ENCODE peak calls at places on chromosomes 7 and 10, in six cellular contexts. C is Karpas-422, K is neuronal stem cell, V is GM23338, H is fibroblast of lung, U is mammary epithelial cell. Z is an unnamed sample. For H3K36me3, the result is how much of the 10 kb centered on the place peaks cover.

GRCh38 chr10:45460235-45460878 is 86.3 kb downstream of the ALOX5 start:
- DNase-seq in C (no peak), K (no peak), V (no peak), H (no peak), U (no peak), Z (peak)

GRCh38 chr10:132135398-132135872 is 51.3 kb upstream of the DPYSL4 start:
- DNase-seq in C (no peak), K (no peak), V (peak), H (no peak), U (no peak), Z (no peak)

GRCh38 chr10:13950543-13950939 is 363.8 kb downstream of the PRPF18 start:
- DNase-seq in C (no peak), K (no peak), V (no peak), H (no peak), U (no peak), Z (no peak)

GRCh38 chr10:101006593-101007098 is 7.0 kb downstream of the LZTS2 start:
- DNase-seq in C (no peak), K (no peak), V (no peak), H (no peak), U (no peak), Z (no peak)

GRCh38 chr7:105654994-105655900 is 74.0 kb upstream of the EFCAB10 start:
- DNase-seq in C (peak), K (no peak), V (peak), H (peak), U (peak), Z (no peak)

GRCh38 chr10:114541081-114541833 is 116.8 kb downstream of the ABLIM1 start:
- DNase-seq in C (no peak), K (no peak), V (no peak), H (peak), U (peak), Z (peak)

GRCh38 chr10:91194497-91195179 is 25.8 kb upstream of the PCGF5 start:
- DNase-seq in C (no peak), K (no peak), V (no peak), H (peak), U (no peak), Z (no peak)

GRCh38 chr7:83248000-83248399 is 85.3 kb upstream of the PCLO start:
- DNase-seq in C (no peak), K (no peak), V (peak), H (peak), U (no peak), Z (no peak)

GRCh38 chr7:72405389-72405788 is 6.7 kb downstream of the CALN1 start:
- DNase-seq in C (no peak), K (no peak), V (no peak), H (no peak), U (peak), Z (no peak)

GRCh38 chr10:75663947-75664664 is 232.7 kb downstream of the LRMDA start:
- DNase-seq in C (no peak), K (no peak), V (no peak), H (peak), U (no peak), Z (no peak)

GRCh38 chr10:5490698-5491464 is 8.5 kb downstream of the CALML5 start:
- DNase-seq in C (peak), K (no peak), V (no peak), H (no peak), U (no peak), Z (peak)

GRCh38 chr10:7953447-7953846 is 101.0 kb upstream of the GATA3 start:
- DNase-seq in C (no peak), K (no peak), V (no peak), H (no peak), U (no peak), Z (no peak)

GRCh38 chr10:88347597-88348304 is 235.4 kb downstream of the RNLS start:
- DNase-seq in C (no peak), K (no peak), V (peak), H (no peak), U (no peak), Z (no peak)

GRCh38 chr10:109504401-109504800 is 418.9 kb downstream of the XPNPEP1 start:
- DNase-seq in C (no peak), K (no peak), V (no peak), H (peak), U (no peak), Z (no peak)

GRCh38 chr10:17023386-17024298 is 106.0 kb downstream of the CUBN start:
- DNase-seq in C (no peak), K (no peak), V (peak), H (peak), U (peak), Z (peak)

GRCh38 chr7:29401827-29402226 is 161.8 kb upstream of the PRR15 start:
- DNase-seq in C (no peak), K (no peak), V (no peak), H (no peak), U (no peak), Z (no peak)

GRCh38 chr7:76507723-76508406 is 2.5 kb upstream of the UPK3B start:
- DNase-seq in C (peak), K (no peak), V (peak), H (no peak), U (peak), Z (no peak)

GRCh38 chr10:113704637-113705343 is 25.1 kb downstream of the CASP7 start:
- DNase-seq in C (peak), K (peak), V (peak), H (peak), U (peak), Z (peak)

GRCh38 chr10:32163076-32163773 is 107.0 kb upstream of the KIF5B start:
- DNase-seq in C (no peak), K (no peak), V (no peak), H (peak), U (no peak), Z (no peak)

GRCh38 chr10:70475661-70476060 is 2.9 kb upstream of the PALD1 start:
- DNase-seq in C (no peak), K (no peak), V (no peak), H (peak), U (peak), Z (no peak)

GRCh38 chr7:20062932-20063331 is 154.3 kb downstream of the MACC1 start:
- DNase-seq in C (no peak), K (no peak), V (no peak), H (no peak), U (no peak), Z (no peak)

GRCh38 chr10:58930497-58930896 is 245.9 kb upstream of the PHYHIPL start:
- DNase-seq in C (no peak), K (no peak), V (no peak), H (peak), U (no peak), Z (no peak)

DNA sequence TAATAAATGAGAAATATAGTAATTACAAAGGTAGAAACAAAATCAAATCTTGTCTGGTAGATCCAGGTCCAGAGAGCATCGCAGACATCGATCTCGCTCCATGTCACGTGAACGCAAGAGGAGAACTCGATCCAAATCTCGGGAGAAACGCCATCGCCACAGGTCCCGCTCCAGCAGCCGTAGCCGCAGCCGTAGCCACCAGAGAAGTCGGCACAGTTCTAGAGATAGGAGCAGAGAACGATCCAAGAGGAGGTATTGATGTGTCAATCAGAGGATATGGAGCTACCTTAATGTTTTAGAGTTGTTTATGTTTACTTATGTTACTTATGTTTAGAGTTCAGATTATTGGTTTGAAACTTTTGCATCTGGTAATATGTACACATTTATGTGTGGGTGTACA is 57.8 kb downstream of the LUC7L2 start:
- DNase-seq in C (no peak), K (no peak), V (no peak), H (no peak), U (no peak), Z (no peak)
- H3K36me3 ChIP-seq in C (half or more), K (half or more), V (under half), H (under half), U (half or more), Z (half or more)

GRCh38 chr10:49298666-49298989 is 342 bp upstream of the C10orf71 start:
- DNase-seq in C (no peak), K (no peak), V (peak), H (no peak), U (no peak), Z (no peak)
- H3K4me2 ChIP-seq in C (no peak), K (no peak), V (no peak), H (no peak), U (no peak), Z (peak)

DNA sequence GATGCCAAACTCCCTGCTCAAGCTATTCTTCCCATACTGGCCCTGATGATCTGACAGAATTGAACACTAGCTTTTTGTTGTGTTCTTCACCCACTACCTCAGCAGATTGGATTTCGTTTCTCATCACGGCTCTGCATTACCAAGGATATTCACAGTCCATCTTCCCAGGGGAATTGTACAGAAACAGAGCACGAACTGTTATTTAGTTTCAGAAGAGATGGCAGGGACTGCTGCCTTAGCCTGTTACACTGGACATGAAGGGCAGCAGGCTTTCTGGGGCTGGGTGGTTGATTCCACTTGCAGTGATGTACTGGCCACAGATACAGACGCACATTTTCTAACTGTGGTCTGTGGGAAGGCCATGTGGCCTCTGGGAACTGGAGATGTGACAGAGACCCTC is 82.0 kb downstream of the RNF216 start:
- DNase-seq in C (peak), K (no peak), V (no peak), H (peak), U (no peak), Z (no peak)
- H3K36me3 ChIP-seq in C (under half), K (under half), V (under half), H (under half), U (under half), Z (under half)

GRCh38 chr7:2257046-2257551 is 15.1 kb downstream of the NUDT1 start:
- DNase-seq in C (no peak), K (no peak), V (no peak), H (no peak), U (no peak), Z (no peak)
- H3K4me2 ChIP-seq in C (no peak), K (no peak), V (no peak), H (no peak), U (no peak), Z (no peak)

GRCh38 chr7:158950914-158951635 is 94.7 kb downstream of the DYNC2I1 start:
- DNase-seq in C (no peak), K (no peak), V (no peak), H (no peak), U (no peak), Z (no peak)
- H3K36me3 ChIP-seq in C (under half), K (under half), V (under half), H (under half), U (under half), Z (under half)

DNA sequence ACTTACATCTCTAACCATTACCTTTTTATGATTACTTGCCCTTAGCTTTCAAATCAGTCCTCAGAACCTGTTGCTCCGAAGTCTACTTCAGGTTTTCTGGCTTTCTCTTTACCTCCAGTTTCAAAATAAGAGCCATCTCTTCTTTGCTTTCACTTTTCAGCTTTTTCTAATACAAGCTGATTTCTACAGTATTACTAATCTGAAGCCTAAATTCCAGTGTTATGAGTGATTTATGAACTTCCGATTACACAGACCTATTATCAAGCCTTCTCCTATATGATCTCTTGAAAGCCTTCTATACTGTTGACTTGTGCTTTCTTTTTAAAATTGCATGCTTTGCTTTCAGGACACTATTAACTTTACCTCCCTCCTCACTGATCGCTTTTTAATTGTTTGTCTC is 1307.8 kb upstream of the CELF2 start:
- DNase-seq in C (no peak), K (no peak), V (no peak), H (peak), U (no peak), Z (no peak)
- H3K4me2 ChIP-seq in C (no peak), K (no peak), V (no peak), H (peak), U (no peak), Z (no peak)

GRCh38 chr10:119588071-119588470 is 8.7 kb downstream of the TIAL1 start:
- DNase-seq in C (no peak), K (no peak), V (no peak), H (no peak), U (no peak), Z (no peak)
- H3K36me3 ChIP-seq in C (half or more), K (half or more), V (under half), H (under half), U (under half), Z (half or more)

DNA sequence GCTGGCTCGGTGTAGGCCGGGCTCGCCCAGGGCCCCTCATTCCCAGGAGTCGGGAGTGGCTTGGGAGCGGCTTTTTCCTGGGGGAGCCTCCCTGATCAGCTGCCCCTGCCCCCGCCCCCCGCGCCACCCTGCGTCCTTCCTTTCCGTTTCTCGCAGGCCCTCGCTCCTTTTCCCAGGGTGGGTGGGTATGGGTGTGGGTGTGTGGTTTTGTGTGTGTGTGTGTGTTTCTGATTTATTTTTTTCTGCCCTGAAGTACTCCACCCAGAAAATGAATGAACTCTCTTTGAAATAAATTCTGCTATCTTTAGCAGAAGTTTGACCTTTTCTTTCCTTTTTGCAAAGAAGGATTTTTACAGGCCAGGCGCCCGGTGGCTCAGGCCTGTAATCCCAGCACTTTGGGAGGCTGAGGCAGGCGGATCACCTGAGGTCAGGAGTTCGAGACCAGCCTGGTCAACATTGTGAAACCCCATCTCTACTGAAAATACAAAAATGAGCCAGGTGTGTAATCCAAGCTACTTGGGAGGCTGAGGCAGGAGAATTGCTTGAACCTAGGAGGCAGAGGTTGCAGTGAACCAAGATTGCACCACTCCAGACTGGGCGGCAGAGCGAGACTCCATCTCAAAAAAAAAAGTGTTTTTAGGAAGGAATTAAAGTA is 30.0 kb upstream of the AP5Z1 start:
- DNase-seq in C (no peak), K (no peak), V (no peak), H (no peak), U (no peak), Z (no peak)
- H3K4me2 ChIP-seq in C (peak), K (peak), V (peak), H (peak), U (peak), Z (peak)